ENCODE peak calls at places on chromosomes 2 and 18, in eight cellular contexts. S, F, Y, L, I, X, J and N are unnamed samples.

GRCh38 chr2:180717588-180717987 is 262.8 kb upstream of the UBE2E3 start:
- DNase-seq in S (no peak), F (no peak), Y (no peak), L (no peak), I (no peak), X (no peak), J (no peak), N (no peak)

GRCh38 chr2:55111570-55112228 is 61.4 kb upstream of the RTN4 start:
- DNase-seq in S (no peak), F (peak), Y (no peak), L (peak), I (peak), X (peak), J (peak), N (peak)

GRCh38 chr2:137693521-137693920 is 270.8 kb upstream of the HNMT start:
- DNase-seq in S (no peak), F (no peak), Y (no peak), L (no peak), I (no peak), X (no peak), J (no peak), N (no peak)

GRCh38 chr2:42101641-42102605 is 54.1 kb downstream of the PKDCC start:
- DNase-seq in S (no peak), F (peak), Y (peak), L (peak), I (peak), X (peak), J (peak), N (peak)

GRCh38 chr18:50970006-50970405 is 2.2 kb downstream of the ELAC1 start:
- DNase-seq in S (peak), F (no peak), Y (no peak), L (peak), I (no peak), X (no peak), J (peak), N (no peak)

GRCh38 chr18:22485808-22486244 is 68.1 kb upstream of the CTAGE1 start:
- DNase-seq in S (peak), F (no peak), Y (no peak), L (no peak), I (no peak), X (no peak), J (no peak), N (no peak)

GRCh38 chr2:228094377-228094921 is 87.0 kb downstream of the SPHKAP start:
- DNase-seq in S (no peak), F (no peak), Y (no peak), L (no peak), I (no peak), X (no peak), J (no peak), N (no peak)

GRCh38 chr2:241929551-241930490 is 60.3 kb downstream of the RTP5 start:
- DNase-seq in S (no peak), F (no peak), Y (no peak), L (no peak), I (no peak), X (no peak), J (no peak), N (no peak)

GRCh38 chr2:123993728-123994323 is 31.3 kb upstream of the CNTNAP5 start:
- DNase-seq in S (peak), F (peak), Y (peak), L (peak), I (no peak), X (no peak), J (peak), N (peak)

GRCh38 chr2:134718095-134718955 is 475 bp downstream of the TMEM163 start:
- DNase-seq in S (no peak), F (peak), Y (peak), L (peak), I (no peak), X (no peak), J (peak), N (no peak)

GRCh38 chr2:15145919-15146318 is 415.2 kb downstream of the NBAS start:
- DNase-seq in S (no peak), F (no peak), Y (no peak), L (no peak), I (no peak), X (no peak), J (no peak), N (no peak)

GRCh38 chr18:44949967-44950366 is 269.3 kb downstream of the SETBP1 start:
- DNase-seq in S (no peak), F (no peak), Y (no peak), L (no peak), I (no peak), X (no peak), J (no peak), N (no peak)

GRCh38 chr2:101725515-101726192 is 28.1 kb downstream of the MAP4K4 start:
- DNase-seq in S (no peak), F (no peak), Y (peak), L (no peak), I (no peak), X (no peak), J (no peak), N (peak)
- TF ChIP-seq CTCF in S (no peak), F (no peak), Y (peak), L (no peak), I (peak), X (no peak), J (no peak), N (no peak)

GRCh38 chr2:86035883-86036789 is 69.5 kb downstream of the POLR1A start:
- DNase-seq in S (no peak), F (peak), Y (no peak), L (peak), I (no peak), X (peak), J (peak), N (peak)

GRCh38 chr2:86038291-86039081 is 67.2 kb downstream of the POLR1A start:
- DNase-seq in S (no peak), F (peak), Y (no peak), L (no peak), I (peak), X (peak), J (no peak), N (peak)

GRCh38 chr2:86037795-86038192 is 67.9 kb downstream of the POLR1A start:
- DNase-seq in S (no peak), F (no peak), Y (no peak), L (no peak), I (no peak), X (no peak), J (peak), N (no peak)

GRCh38 chr2:86036790-86037138 is 68.9 kb downstream of the POLR1A start:
- DNase-seq in S (no peak), F (no peak), Y (no peak), L (no peak), I (no peak), X (no peak), J (peak), N (no peak)

DNA sequence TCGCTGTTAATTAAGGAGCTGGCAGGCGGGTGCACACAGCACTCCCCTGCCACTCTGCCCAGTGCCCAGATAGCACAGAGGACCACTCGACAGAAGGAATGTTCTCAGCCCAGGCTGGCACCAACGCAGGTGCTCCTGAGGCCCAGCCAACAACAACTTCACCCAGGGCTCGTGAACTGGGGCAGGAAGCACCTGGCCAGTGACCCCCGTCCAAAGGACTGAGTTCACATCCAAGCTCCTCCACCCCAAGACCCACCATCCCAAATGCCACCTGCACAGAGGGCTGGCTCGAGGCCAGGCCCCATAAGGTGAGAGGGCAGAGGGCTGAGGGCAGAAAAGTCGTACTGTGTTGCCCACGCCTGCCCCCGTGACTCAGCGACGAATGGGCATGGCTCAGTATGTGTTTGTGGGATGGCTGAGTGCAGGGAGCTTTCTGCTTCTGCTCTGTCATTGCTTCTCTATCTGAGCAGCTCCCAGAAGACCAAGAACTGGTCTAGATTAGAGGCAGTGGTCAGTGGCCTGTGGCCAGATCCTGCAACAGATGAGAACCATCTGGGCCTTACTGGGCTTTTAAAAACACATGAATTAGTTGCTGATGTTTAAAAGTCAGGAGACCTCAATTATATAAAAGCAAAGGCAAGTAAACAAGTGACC is 68.4 kb downstream of the POLR1A start:
- DNase-seq in S (no peak), F (peak), Y (no peak), L (no peak), I (peak), X (peak), J (peak), N (peak)
- H3K4me3 ChIP-seq in S (no peak), F (no peak), Y (no peak), L (no peak), I (no peak), X (no peak), J (no peak), N (no peak)

DNA sequence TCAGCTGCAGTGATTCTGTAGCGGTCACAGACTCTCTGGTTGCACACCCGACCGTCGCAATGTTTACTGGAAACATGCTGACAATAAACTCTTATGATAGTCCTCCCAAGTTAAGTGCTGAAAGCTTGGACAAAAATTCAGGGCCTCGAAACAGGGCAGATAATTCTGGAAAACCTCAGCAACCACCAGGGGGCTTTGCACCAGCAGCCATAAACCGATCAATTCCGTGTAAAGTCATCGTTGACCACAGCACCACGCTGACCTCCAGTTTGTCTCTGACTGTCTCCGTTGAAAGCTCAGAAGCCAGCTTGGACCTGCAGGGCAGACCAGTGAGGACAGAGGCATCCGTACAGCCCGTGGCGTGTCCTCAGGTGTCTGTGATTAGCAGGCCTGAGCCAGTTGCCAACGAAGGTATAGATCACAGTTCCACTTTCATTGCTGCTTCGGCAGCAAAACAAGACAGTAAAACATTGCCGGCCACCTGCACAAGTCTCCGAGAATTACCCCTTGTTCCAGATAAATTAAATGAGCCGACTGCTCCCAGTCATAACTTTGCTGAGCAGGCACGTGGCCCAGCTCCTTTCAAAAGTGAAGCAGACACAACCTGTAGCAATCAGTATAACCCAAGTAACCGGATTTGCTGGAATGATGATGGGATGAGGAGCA is 166.1 kb downstream of the ASXL3 start:
- DNase-seq in S (no peak), F (no peak), Y (no peak), L (no peak), I (no peak), X (no peak), J (no peak), N (no peak)
- TF ChIP-seq CTCF in S (peak), F (no peak), Y (peak), L (no peak), I (no peak), X (no peak), J (no peak), N (no peak)

GRCh38 chr2:143934170-143934912 is 585.6 kb downstream of the ZEB2 start:
- DNase-seq in S (no peak), F (no peak), Y (peak), L (no peak), I (no peak), X (no peak), J (no peak), N (no peak)
- H3K4me3 ChIP-seq in S (no peak), F (no peak), Y (no peak), L (no peak), I (no peak), X (no peak), J (no peak), N (no peak)

DNA sequence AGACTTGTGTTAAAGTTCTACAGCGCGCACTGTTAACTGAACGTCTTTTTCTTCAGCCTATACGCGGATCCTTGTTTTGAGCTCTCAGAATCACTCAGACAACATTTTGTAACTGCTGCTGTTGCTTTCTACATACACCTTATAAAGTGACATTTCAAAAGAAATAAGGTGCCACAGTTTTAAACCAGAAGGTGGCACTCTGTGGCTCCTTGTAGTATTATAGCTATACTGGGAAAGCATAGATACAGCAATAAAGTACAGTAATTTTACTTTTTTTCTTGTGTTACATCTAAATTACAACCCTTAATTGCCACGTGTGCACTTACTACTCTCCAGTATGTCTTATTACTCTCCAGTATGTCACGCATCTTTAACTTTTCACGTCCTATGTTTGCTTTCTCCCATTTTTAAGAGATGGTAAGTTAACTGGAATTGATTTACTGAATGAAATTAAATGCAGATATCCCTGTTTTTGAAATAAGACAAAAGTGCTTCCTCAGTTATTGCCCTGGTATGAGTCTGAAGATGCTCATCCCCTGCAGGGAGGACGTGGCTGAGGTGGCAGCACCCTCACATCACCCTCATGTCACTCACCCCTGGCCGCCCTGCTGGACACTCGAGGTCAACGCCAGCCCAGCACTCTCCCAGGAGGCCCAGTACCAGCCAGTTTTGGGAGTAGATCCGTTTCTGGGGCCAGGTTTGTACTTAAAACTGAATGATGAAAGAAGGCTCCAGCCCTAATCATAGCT is 37.8 kb downstream of the GORASP2 start:
- DNase-seq in S (no peak), F (no peak), Y (peak), L (peak), I (no peak), X (no peak), J (no peak), N (peak)
- TF ChIP-seq CTCF in S (peak), F (no peak), Y (peak), L (no peak), I (peak), X (no peak), J (peak), N (peak)

GRCh38 chr2:193350509-193350908 is 1155.8 kb upstream of the TMEFF2 start:
- DNase-seq in S (no peak), F (no peak), Y (no peak), L (no peak), I (no peak), X (no peak), J (no peak), N (no peak)

GRCh38 chr2:193349642-193350041 is 1154.9 kb upstream of the TMEFF2 start:
- DNase-seq in S (no peak), F (no peak), Y (no peak), L (no peak), I (no peak), X (no peak), J (no peak), N (no peak)

GRCh38 chr2:193348055-193348454 is 1153.3 kb upstream of the TMEFF2 start:
- DNase-seq in S (no peak), F (no peak), Y (no peak), L (no peak), I (no peak), X (no peak), J (no peak), N (no peak)
- H3K4me3 ChIP-seq in S (no peak), F (peak), Y (no peak), L (peak), I (no peak), X (peak), J (no peak), N (no peak)

DNA sequence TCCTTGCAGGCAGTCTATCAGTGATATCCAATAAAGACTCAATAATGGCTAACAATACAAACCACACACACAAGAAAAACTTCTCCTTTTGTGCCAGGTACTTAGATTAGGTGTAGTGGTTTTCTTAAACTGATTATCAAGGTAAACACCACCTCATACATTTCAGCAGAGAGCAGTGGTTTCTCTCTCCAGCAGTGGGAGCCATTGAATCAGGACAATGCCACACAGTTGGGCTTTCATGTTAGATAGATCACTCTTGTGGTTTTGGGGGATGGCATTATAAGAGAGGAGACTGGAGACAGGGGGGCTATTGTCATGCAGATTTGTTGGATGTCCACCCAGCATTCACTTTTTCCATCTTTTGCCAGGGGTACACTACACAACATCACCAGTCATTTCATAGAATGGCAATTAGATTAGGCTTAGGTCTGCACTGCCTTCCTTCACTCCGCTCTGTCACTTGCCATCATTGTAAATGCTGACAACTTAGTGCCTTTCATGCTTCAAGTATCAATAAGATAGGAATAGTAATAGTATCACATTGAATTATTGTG is 13.6 kb upstream of the IRS1 start:
- DNase-seq in S (no peak), F (no peak), Y (peak), L (no peak), I (no peak), X (no peak), J (no peak), N (peak)
- TF ChIP-seq CTCF in S (peak), F (no peak), Y (peak), L (no peak), I (peak), X (no peak), J (no peak), N (peak)

GRCh38 chr2:38178142-38178541 is 102.2 kb upstream of the CYP1B1 start:
- DNase-seq in S (no peak), F (peak), Y (no peak), L (peak), I (peak), X (peak), J (peak), N (peak)

GRCh38 chr2:38181802-38182517 is 106.0 kb upstream of the CYP1B1 start:
- DNase-seq in S (peak), F (no peak), Y (no peak), L (no peak), I (no peak), X (no peak), J (no peak), N (no peak)

GRCh38 chr2:38182518-38183013 is 106.6 kb upstream of the CYP1B1 start:
- DNase-seq in S (no peak), F (no peak), Y (no peak), L (no peak), I (no peak), X (no peak), J (no peak), N (no peak)

GRCh38 chr2:38178556-38179419 is 102.8 kb upstream of the CYP1B1 start:
- DNase-seq in S (no peak), F (peak), Y (no peak), L (no peak), I (no peak), X (no peak), J (no peak), N (peak)

GRCh38 chr2:38180754-38181153 is 104.8 kb upstream of the CYP1B1 start:
- DNase-seq in S (no peak), F (no peak), Y (no peak), L (no peak), I (no peak), X (no peak), J (no peak), N (no peak)
- H3K4me3 ChIP-seq in S (no peak), F (no peak), Y (no peak), L (no peak), I (no peak), X (no peak), J (no peak), N (no peak)

DNA sequence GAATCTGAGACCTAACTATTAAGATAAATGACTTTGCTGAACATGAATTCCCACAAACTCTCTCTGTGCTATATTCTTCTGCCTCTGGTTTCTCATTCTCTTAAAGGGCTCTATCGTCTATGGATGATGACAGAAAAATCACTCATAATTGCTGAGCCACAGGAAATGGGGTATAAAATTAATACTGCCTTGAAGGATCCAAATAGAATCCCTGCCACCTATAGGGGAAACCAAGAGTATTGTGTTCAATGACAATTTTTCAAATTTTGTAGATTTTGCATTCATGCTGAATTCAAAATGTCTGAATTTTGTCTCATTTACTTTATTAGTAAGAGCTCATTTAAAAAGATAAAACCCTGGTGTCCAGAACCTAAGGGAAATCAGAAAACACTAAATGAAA is 235.8 kb downstream of the RBM43 start:
- DNase-seq in S (no peak), F (no peak), Y (no peak), L (no peak), I (no peak), X (no peak), J (no peak), N (no peak)
- TF ChIP-seq CTCF in S (no peak), F (no peak), Y (no peak), L (no peak), I (no peak), X (no peak), J (no peak), N (no peak)

GRCh38 chr2:101520246-101520645 is 45.3 kb upstream of the RFX8 start:
- DNase-seq in S (no peak), F (no peak), Y (no peak), L (no peak), I (no peak), X (no peak), J (no peak), N (peak)
- H3K4me3 ChIP-seq in S (no peak), F (no peak), Y (no peak), L (no peak), I (no peak), X (no peak), J (no peak), N (no peak)